ENCODE peak calls at places on chromosomes 6 and 20, in nine cellular contexts. S, P, Z, R, C, G, Q, X and H are unnamed samples. For H3K4me1, the result is how much of the 10 kb centered on the place peaks cover.

GRCh38 chr6:20875369-20875963 is 341.2 kb downstream of the CDKAL1 start:
- DNase-seq in S (no peak), P (no peak), Z (no peak), R (no peak), C (no peak), G (no peak), Q (no peak), X (no peak), H (no peak)

GRCh38 chr6:47134476-47135189 is 92.5 kb upstream of the ADGRF1 start:
- DNase-seq in S (no peak), P (no peak), Z (peak), R (no peak), C (no peak), G (no peak), Q (no peak), X (no peak), H (no peak)

GRCh38 chr6:122789862-122790739 is 1.0 kb downstream of the SMPDL3A start:
- DNase-seq in S (no peak), P (peak), Z (no peak), R (peak), C (no peak), G (no peak), Q (no peak), X (no peak), H (peak)

GRCh38 chr20:6708010-6708409 is 59.5 kb upstream of the BMP2 start:
- DNase-seq in S (peak), P (no peak), Z (peak), R (peak), C (no peak), G (no peak), Q (peak), X (no peak), H (peak)

GRCh38 chr6:5337573-5337972 is 76.3 kb downstream of the FARS2 start:
- DNase-seq in S (no peak), P (no peak), Z (no peak), R (no peak), C (no peak), G (no peak), Q (no peak), X (no peak), H (no peak)

GRCh38 chr6:89084954-89085353 is 4.4 kb downstream of the PNRC1 start:
- DNase-seq in S (no peak), P (no peak), Z (no peak), R (no peak), C (no peak), G (no peak), Q (no peak), X (no peak), H (no peak)

GRCh38 chr20:61968036-61968810 is 97.5 kb downstream of the TAF4 start:
- DNase-seq in S (no peak), P (no peak), Z (no peak), R (no peak), C (no peak), G (no peak), Q (peak), X (no peak), H (no peak)

GRCh38 chr6:100451577-100451976 is 13.1 kb downstream of the SIM1 start:
- DNase-seq in S (no peak), P (no peak), Z (no peak), R (no peak), C (no peak), G (no peak), Q (no peak), X (no peak), H (no peak)

GRCh38 chr6:11974089-11974488 is 38.0 kb upstream of the HIVEP1 start:
- DNase-seq in S (no peak), P (no peak), Z (no peak), R (no peak), C (no peak), G (no peak), Q (no peak), X (no peak), H (no peak)

GRCh38 chr6:14831922-14832321 is 413.9 kb upstream of the JARID2 start:
- DNase-seq in S (no peak), P (no peak), Z (no peak), R (no peak), C (no peak), G (no peak), Q (no peak), X (no peak), H (no peak)

GRCh38 chr20:52082612-52083011 is 109.0 kb downstream of the ZFP64 start:
- DNase-seq in S (no peak), P (no peak), Z (no peak), R (no peak), C (no peak), G (no peak), Q (no peak), X (no peak), H (no peak)

GRCh38 chr6:114874384-114874783 is 531.6 kb upstream of the HS3ST5 start:
- DNase-seq in S (no peak), P (no peak), Z (no peak), R (no peak), C (no peak), G (no peak), Q (no peak), X (no peak), H (no peak)

GRCh38 chr20:31684153-31685003 is 38.3 kb downstream of the BCL2L1 start:
- DNase-seq in S (no peak), P (no peak), Z (no peak), R (no peak), C (peak), G (peak), Q (no peak), X (no peak), H (no peak)

DNA sequence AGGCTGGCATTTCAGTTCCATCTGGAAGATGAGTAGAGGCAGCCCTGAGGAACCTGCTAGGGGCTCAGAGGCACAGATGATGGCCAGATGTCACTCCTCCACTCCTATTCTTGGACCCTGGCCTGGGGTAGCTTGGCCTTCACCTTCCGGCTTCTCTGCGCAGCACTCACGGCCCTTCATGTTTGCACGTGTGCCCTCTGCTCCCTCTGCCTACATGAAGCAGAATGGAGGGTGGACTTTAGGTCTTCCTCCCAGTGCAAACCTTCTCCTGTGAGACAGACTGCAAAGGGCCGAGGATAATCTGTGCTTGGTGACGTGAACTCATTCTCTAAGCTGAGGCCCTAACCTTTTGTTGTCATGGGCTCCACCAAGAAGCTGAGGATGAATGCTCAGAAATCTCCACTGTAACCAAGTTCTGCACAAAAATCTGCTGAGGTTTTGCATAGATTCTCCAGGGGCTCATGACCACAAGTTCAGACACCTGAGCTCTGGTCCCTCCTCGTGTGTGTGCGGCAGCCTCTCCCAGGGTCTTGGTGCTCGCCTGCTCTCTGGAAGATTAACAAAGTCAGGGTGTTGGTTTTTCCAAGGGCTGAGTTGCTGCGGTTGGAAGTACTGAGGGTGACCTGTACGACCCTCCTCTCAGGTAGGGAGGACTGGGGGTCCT is 25.5 kb upstream of the FOXO3 start:
- DNase-seq in S (no peak), P (no peak), Z (no peak), R (no peak), C (no peak), G (no peak), Q (no peak), X (no peak), H (no peak)
- H3K4me1 ChIP-seq in S (under half), P (under half), Z (under half), R (under half), C (under half), G (under half), Q (under half), X (under half), H (under half)

DNA sequence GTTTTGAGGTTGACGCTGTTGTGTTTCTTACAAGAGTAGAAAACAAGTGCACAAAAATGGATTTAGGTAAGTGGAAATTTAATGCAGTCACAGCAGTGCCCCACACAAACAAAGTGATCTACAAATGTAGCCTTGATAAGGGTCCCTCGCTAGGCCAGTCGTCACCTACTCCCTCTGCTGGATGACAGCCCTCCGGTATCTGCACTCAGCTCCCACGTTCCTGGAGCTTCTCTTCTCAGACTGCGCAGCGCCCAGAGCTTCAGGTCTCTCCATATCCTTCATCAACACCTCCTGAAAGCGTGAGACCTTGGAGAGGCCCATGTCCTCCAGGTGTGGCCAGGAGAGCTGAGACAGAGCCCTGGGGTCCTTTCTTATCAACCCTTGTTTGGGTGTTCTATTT is 58.3 kb upstream of the MAP3K4 start:
- DNase-seq in S (no peak), P (no peak), Z (no peak), R (no peak), C (no peak), G (no peak), Q (no peak), X (no peak), H (no peak)
- TF ChIP-seq CTCF in S (no peak), P (no peak), Z (no peak), R (no peak), C (no peak), G (peak), Q (no peak), X (no peak), H (no peak)

DNA sequence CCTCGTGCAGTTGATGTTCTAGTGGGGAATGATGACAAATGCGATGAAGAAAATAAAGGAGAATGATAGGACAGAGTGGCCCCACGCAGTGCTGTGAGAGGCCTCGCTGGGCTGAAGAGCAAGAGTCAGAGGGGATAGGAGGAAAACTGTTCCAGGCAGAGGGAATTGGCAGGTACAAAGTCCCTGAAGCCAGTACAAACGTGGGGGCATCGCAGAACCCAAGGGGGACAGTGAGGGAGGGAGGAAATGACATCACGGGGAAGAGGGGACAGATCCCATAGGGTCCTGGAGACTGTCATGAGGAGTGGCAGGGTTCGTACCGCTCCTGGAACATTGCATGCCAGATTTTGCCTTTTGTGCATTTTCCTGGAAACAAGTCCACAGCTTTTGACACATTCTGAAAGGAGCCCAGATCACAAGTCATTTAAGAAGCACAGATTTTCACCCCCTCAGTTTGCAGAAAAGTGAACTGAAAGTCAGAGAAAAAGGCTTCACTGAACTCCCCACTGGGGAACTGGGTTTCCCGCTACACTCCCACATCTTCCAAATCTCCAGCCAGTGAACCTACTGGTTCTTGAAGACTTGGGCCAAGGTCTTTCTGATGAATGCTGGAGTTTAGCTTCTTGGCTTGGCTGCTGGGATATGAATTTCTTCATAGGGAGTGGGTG is 77.0 kb downstream of the SULF2 start:
- DNase-seq in S (no peak), P (no peak), Z (no peak), R (no peak), C (no peak), G (peak), Q (no peak), X (no peak), H (no peak)
- H3K4me1 ChIP-seq in S (under half), P (under half), Z (under half), R (under half), C (under half), G (under half), Q (under half), X (under half), H (under half)

GRCh38 chr6:168194732-168195565 is 115.9 kb upstream of the FRMD1 start:
- DNase-seq in S (no peak), P (peak), Z (no peak), R (no peak), C (no peak), G (no peak), Q (no peak), X (no peak), H (peak)

GRCh38 chr6:168196881-168197635 is 118.0 kb upstream of the FRMD1 start:
- DNase-seq in S (no peak), P (peak), Z (no peak), R (no peak), C (no peak), G (no peak), Q (no peak), X (no peak), H (peak)

GRCh38 chr6:168195712-168196111 is 116.7 kb upstream of the FRMD1 start:
- DNase-seq in S (no peak), P (peak), Z (no peak), R (no peak), C (no peak), G (no peak), Q (no peak), X (no peak), H (peak)

GRCh38 chr6:168197636-168198301 is 118.8 kb upstream of the FRMD1 start:
- DNase-seq in S (no peak), P (peak), Z (no peak), R (no peak), C (no peak), G (no peak), Q (no peak), X (no peak), H (peak)

DNA sequence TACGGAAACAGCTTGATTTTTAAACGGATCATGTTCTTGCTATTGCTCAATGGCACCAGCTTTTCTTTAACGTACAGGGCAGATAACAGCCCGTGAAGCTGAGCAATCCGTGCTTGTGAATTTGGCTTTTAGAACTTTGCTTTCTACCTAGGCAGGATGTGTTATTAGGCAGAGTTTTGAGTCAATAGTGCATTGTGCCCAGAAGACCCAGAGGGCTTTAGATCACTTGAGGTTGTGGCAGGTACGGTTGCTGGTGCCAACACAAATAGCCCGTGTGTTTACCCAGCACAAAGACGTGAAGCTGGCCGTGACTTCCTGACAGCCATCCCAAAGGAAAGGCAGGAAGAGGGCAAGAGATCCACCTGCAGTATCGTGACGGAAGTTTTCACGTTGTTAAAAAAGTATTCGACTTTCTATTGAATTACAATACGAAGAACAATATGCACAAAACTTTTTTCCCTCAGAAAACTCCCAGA is 117.4 kb upstream of the FRMD1 start:
- DNase-seq in S (peak), P (peak), Z (no peak), R (peak), C (no peak), G (no peak), Q (no peak), X (no peak), H (peak)
- TF ChIP-seq CTCF in S (peak), P (no peak), Z (no peak), R (no peak), C (no peak), G (no peak), Q (no peak), X (no peak), H (no peak)

DNA sequence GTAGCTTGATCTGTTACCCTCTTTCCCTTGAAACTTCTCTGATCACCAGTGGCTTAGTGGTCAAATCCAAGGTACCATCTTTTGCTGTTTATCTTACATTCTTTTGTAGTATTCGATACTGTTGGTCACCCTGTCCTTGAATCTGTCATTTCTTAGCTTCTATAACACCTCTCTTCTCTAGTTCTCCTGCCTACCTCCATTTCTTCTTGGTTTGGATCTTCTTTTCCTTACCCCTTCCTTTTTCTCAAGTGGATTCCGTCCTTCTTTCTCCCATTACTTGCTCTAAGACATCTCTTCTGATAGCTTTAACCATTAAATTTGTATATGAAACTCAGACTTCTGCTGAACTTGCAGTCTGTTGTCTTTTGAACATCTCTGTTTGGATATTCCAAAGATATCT is 39.9 kb downstream of the QKI start:
- DNase-seq in S (no peak), P (no peak), Z (no peak), R (no peak), C (no peak), G (no peak), Q (no peak), X (no peak), H (no peak)
- H3K4me1 ChIP-seq in S (under half), P (under half), Z (under half), R (under half), C (under half), G (under half), Q (half or more), X (under half), H (under half)

DNA sequence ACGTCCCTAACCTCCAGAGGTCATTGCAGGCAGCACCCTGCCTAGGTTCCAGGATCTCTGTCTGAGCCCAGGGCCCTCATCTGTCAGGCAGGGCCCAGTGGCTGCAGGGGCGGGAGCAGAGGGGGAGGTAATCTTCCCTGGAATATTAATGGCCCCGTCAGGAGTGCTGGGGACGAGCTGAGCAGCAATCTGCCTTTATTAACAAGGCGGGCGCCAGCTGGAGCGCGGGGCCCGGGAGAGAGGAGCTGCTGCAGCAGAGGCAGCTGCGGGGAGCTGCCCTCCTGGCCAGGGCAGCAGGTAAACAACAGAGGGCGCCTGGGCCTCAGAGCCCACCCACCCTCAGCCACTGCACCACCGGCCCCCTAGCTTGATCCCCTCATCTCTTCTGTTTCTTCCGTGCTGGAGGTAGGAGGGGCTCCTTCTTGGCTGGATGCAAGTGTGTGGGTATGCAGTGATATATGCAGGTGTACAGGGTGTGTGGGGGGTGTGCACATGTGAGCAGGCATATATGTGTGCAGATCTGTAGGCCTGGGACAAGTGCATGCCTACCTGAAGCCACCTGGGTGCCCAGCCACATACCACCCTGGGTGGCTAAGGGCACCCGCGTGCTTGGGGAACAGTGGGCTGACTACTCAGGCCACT is 131.8 kb upstream of the MLN start:
- DNase-seq in S (no peak), P (no peak), Z (no peak), R (no peak), C (no peak), G (no peak), Q (no peak), X (no peak), H (no peak)
- TF ChIP-seq CTCF in S (no peak), P (no peak), Z (no peak), R (no peak), C (no peak), G (no peak), Q (no peak), X (no peak), H (no peak)